ENCODE peak calls at places on chromosomes 1 and 21, in nine cellular contexts. One of them, this sample, is unnamed.

GRCh38 chr1:165543651-165544452 is at the start of gene LRRC52:
- DNase-seq in HL-60: no peak
- DNase-seq in OCI-LY7: no peak
- DNase-seq in psoas muscle: peak
- DNase-seq in CD4-positive, alpha-beta T cell: no peak
- DNase-seq in IMR-90: no peak
- DNase-seq in cardiac muscle cell: no peak
- DNase-seq in brain microvascular endothelial cell: no peak
- DNase-seq in colonic mucosa: no peak
- DNase-seq in this sample: no peak

GRCh38 chr1:167223144-167224103 is 2.7 kb downstream of the POU2F1 start:
- DNase-seq in brain microvascular endothelial cell: no peak
- DNase-seq in IMR-90: peak
- DNase-seq in psoas muscle: no peak
- DNase-seq in cardiac muscle cell: no peak
- DNase-seq in OCI-LY7: no peak
- DNase-seq in HL-60: no peak
- DNase-seq in colonic mucosa: no peak
- DNase-seq in CD4-positive, alpha-beta T cell: no peak
- DNase-seq in this sample: no peak

GRCh38 chr1:153608742-153609584 is 4.0 kb downstream of the S100A16 start:
- DNase-seq in psoas muscle: peak
- DNase-seq in HL-60: no peak
- DNase-seq in CD4-positive, alpha-beta T cell: no peak
- DNase-seq in OCI-LY7: no peak
- DNase-seq in IMR-90: peak
- DNase-seq in brain microvascular endothelial cell: peak
- DNase-seq in cardiac muscle cell: peak
- DNase-seq in colonic mucosa: peak
- DNase-seq in this sample: peak

GRCh38 chr1:194194724-194195123 is 1008.3 kb upstream of the B3GALT2 start:
- DNase-seq in CD4-positive, alpha-beta T cell: no peak
- DNase-seq in colonic mucosa: no peak
- DNase-seq in psoas muscle: no peak
- DNase-seq in IMR-90: peak
- DNase-seq in cardiac muscle cell: no peak
- DNase-seq in brain microvascular endothelial cell: no peak
- DNase-seq in OCI-LY7: no peak
- DNase-seq in HL-60: no peak
- DNase-seq in this sample: no peak

GRCh38 chr1:190205713-190206112 is 272.0 kb downstream of the BRINP3 start:
- DNase-seq in brain microvascular endothelial cell: no peak
- DNase-seq in colonic mucosa: no peak
- DNase-seq in psoas muscle: no peak
- DNase-seq in CD4-positive, alpha-beta T cell: no peak
- DNase-seq in cardiac muscle cell: peak
- DNase-seq in HL-60: no peak
- DNase-seq in IMR-90: peak
- DNase-seq in OCI-LY7: no peak
- DNase-seq in this sample: no peak

GRCh38 chr1:163970699-163971098 is 588.3 kb upstream of the PBX1 start:
- DNase-seq in colonic mucosa: no peak
- DNase-seq in CD4-positive, alpha-beta T cell: no peak
- DNase-seq in brain microvascular endothelial cell: no peak
- DNase-seq in HL-60: no peak
- DNase-seq in IMR-90: no peak
- DNase-seq in cardiac muscle cell: no peak
- DNase-seq in OCI-LY7: no peak
- DNase-seq in psoas muscle: no peak
- DNase-seq in this sample: no peak

GRCh38 chr1:204417231-204417997 is 5.8 kb upstream of the PPP1R15B start:
- DNase-seq in psoas muscle: peak
- DNase-seq in CD4-positive, alpha-beta T cell: no peak
- DNase-seq in brain microvascular endothelial cell: peak
- DNase-seq in cardiac muscle cell: peak
- DNase-seq in IMR-90: peak
- DNase-seq in OCI-LY7: no peak
- DNase-seq in HL-60: peak
- DNase-seq in colonic mucosa: peak
- DNase-seq in this sample: no peak

GRCh38 chr1:114091711-114092110 is 62.0 kb downstream of the SYT6 start:
- DNase-seq in OCI-LY7: no peak
- DNase-seq in HL-60: no peak
- DNase-seq in cardiac muscle cell: no peak
- DNase-seq in IMR-90: no peak
- DNase-seq in CD4-positive, alpha-beta T cell: no peak
- DNase-seq in brain microvascular endothelial cell: no peak
- DNase-seq in colonic mucosa: no peak
- DNase-seq in psoas muscle: no peak
- DNase-seq in this sample: no peak

GRCh38 chr1:233843523-233844204 is 60.8 kb upstream of the SLC35F3 start:
- DNase-seq in colonic mucosa: no peak
- DNase-seq in OCI-LY7: no peak
- DNase-seq in brain microvascular endothelial cell: no peak
- DNase-seq in CD4-positive, alpha-beta T cell: no peak
- DNase-seq in cardiac muscle cell: no peak
- DNase-seq in psoas muscle: no peak
- DNase-seq in IMR-90: no peak
- DNase-seq in HL-60: no peak
- DNase-seq in this sample: no peak

GRCh38 chr1:36513676-36514473 is 31.2 kb upstream of the CSF3R start:
- DNase-seq in IMR-90: no peak
- DNase-seq in colonic mucosa: no peak
- DNase-seq in psoas muscle: no peak
- DNase-seq in cardiac muscle cell: no peak
- DNase-seq in brain microvascular endothelial cell: no peak
- DNase-seq in HL-60: no peak
- DNase-seq in OCI-LY7: no peak
- DNase-seq in CD4-positive, alpha-beta T cell: no peak
- DNase-seq in this sample: no peak

GRCh38 chr1:56948403-56949023 is 17.3 kb downstream of the C8B start:
- DNase-seq in colonic mucosa: no peak
- DNase-seq in CD4-positive, alpha-beta T cell: no peak
- DNase-seq in OCI-LY7: no peak
- DNase-seq in IMR-90: peak
- DNase-seq in HL-60: no peak
- DNase-seq in brain microvascular endothelial cell: no peak
- DNase-seq in psoas muscle: no peak
- DNase-seq in cardiac muscle cell: peak
- DNase-seq in this sample: no peak

GRCh38 chr1:242240061-242240460 is 241.2 kb upstream of the MAP1LC3C start:
- DNase-seq in psoas muscle: no peak
- DNase-seq in OCI-LY7: no peak
- DNase-seq in cardiac muscle cell: no peak
- DNase-seq in colonic mucosa: no peak
- DNase-seq in CD4-positive, alpha-beta T cell: no peak
- DNase-seq in brain microvascular endothelial cell: no peak
- DNase-seq in HL-60: no peak
- DNase-seq in IMR-90: no peak
- DNase-seq in this sample: no peak

GRCh38 chr1:58748625-58749198 is 35.1 kb downstream of the JUN start:
- DNase-seq in OCI-LY7: no peak
- DNase-seq in brain microvascular endothelial cell: no peak
- DNase-seq in colonic mucosa: no peak
- DNase-seq in HL-60: no peak
- DNase-seq in IMR-90: no peak
- DNase-seq in cardiac muscle cell: no peak
- DNase-seq in psoas muscle: no peak
- DNase-seq in CD4-positive, alpha-beta T cell: no peak
- DNase-seq in this sample: no peak

GRCh38 chr1:16351449-16351993 is 759 bp downstream of the FBXO42 start:
- DNase-seq in cardiac muscle cell: peak
- DNase-seq in IMR-90: peak
- DNase-seq in brain microvascular endothelial cell: no peak
- DNase-seq in HL-60: no peak
- DNase-seq in colonic mucosa: peak
- DNase-seq in OCI-LY7: peak
- DNase-seq in psoas muscle: no peak
- DNase-seq in CD4-positive, alpha-beta T cell: no peak
- DNase-seq in this sample: no peak

GRCh38 chr1:16352842-16353535 is 709 bp upstream of the FBXO42 start:
- DNase-seq in HL-60: no peak
- DNase-seq in psoas muscle: no peak
- DNase-seq in CD4-positive, alpha-beta T cell: no peak
- DNase-seq in IMR-90: no peak
- DNase-seq in OCI-LY7: peak
- DNase-seq in cardiac muscle cell: no peak
- DNase-seq in brain microvascular endothelial cell: no peak
- DNase-seq in colonic mucosa: peak
- DNase-seq in this sample: no peak

GRCh38 chr1:16354619-16355018 is 2.3 kb upstream of the FBXO42 start:
- DNase-seq in IMR-90: no peak
- DNase-seq in OCI-LY7: no peak
- DNase-seq in colonic mucosa: no peak
- DNase-seq in psoas muscle: no peak
- DNase-seq in cardiac muscle cell: no peak
- DNase-seq in HL-60: no peak
- DNase-seq in brain microvascular endothelial cell: no peak
- DNase-seq in CD4-positive, alpha-beta T cell: no peak
- DNase-seq in this sample: no peak

GRCh38 chr1:16349847-16350406 is 2.4 kb downstream of the FBXO42 start:
- DNase-seq in psoas muscle: no peak
- DNase-seq in HL-60: no peak
- DNase-seq in OCI-LY7: no peak
- DNase-seq in cardiac muscle cell: no peak
- DNase-seq in IMR-90: no peak
- DNase-seq in CD4-positive, alpha-beta T cell: no peak
- DNase-seq in colonic mucosa: no peak
- DNase-seq in brain microvascular endothelial cell: no peak
- DNase-seq in this sample: no peak

DNA sequence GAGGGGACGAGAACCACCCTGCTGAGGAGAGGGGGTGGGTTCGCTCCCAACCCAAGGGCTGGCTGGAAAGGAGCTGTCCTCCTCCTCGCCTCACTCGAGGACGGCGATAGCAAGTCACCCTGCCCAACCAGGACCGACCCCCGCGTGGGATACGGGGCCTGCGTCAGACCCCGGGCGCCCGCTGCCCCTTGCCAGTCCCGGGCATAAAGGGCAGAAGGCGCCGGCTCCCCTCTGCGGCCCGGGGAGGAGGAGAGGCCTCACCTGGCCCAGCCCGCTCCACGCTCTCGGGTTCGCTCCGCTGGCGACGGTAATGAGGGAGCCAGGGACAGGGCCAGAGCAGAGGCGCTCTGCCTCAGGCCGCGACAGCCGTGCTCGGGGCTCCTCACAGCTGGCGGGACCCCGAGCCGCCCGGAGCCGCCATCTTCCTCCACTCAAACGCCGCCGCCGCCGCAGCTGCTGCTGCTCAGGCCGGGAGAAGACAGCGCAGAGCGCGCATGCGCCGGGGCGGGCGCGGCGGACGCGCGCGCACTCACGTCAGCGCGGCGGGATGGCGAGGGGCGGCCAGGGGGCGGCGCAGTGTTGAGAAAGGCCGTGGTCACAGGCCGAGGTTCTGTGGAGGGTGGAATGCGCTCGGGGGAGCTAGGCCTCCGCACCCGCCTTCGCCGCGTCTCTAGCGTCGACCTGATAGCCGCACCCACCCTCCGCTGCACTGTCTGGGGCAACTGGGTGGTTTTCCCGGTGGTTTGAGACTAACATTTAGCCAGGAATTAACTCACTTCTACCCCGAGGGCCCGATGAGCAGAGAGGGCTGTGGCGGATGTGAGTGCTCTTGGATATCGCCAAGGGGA is at the start of gene FBXO42:
- DNase-seq in IMR-90: peak
- DNase-seq in OCI-LY7: peak
- DNase-seq in CD4-positive, alpha-beta T cell: peak
- DNase-seq in psoas muscle: peak
- DNase-seq in HL-60: peak
- DNase-seq in cardiac muscle cell: peak
- DNase-seq in brain microvascular endothelial cell: peak
- DNase-seq in colonic mucosa: peak
- DNase-seq in this sample: peak
- TF ChIP-seq CTCF in IMR-90: peak
- TF ChIP-seq CTCF in OCI-LY7: peak
- TF ChIP-seq CTCF in CD4-positive, alpha-beta T cell: peak
- TF ChIP-seq CTCF in psoas muscle: peak
- TF ChIP-seq CTCF in HL-60: no peak
- TF ChIP-seq CTCF in cardiac muscle cell: peak
- TF ChIP-seq CTCF in brain microvascular endothelial cell: peak
- TF ChIP-seq CTCF in colonic mucosa: peak
- TF ChIP-seq CTCF in this sample: peak

GRCh38 chr1:168803696-168804510 is 74.9 kb upstream of the DPT start:
- DNase-seq in CD4-positive, alpha-beta T cell: no peak
- DNase-seq in colonic mucosa: peak
- DNase-seq in cardiac muscle cell: no peak
- DNase-seq in HL-60: no peak
- DNase-seq in IMR-90: no peak
- DNase-seq in brain microvascular endothelial cell: no peak
- DNase-seq in psoas muscle: no peak
- DNase-seq in OCI-LY7: no peak
- DNase-seq in this sample: no peak

GRCh38 chr1:168799918-168800605 is 71.1 kb upstream of the DPT start:
- DNase-seq in cardiac muscle cell: no peak
- DNase-seq in colonic mucosa: no peak
- DNase-seq in brain microvascular endothelial cell: no peak
- DNase-seq in CD4-positive, alpha-beta T cell: no peak
- DNase-seq in psoas muscle: no peak
- DNase-seq in HL-60: no peak
- DNase-seq in IMR-90: no peak
- DNase-seq in OCI-LY7: no peak
- DNase-seq in this sample: no peak

GRCh38 chr1:168806955-168807354 is 77.9 kb upstream of the DPT start:
- DNase-seq in HL-60: no peak
- DNase-seq in OCI-LY7: no peak
- DNase-seq in IMR-90: no peak
- DNase-seq in colonic mucosa: no peak
- DNase-seq in CD4-positive, alpha-beta T cell: no peak
- DNase-seq in psoas muscle: no peak
- DNase-seq in brain microvascular endothelial cell: no peak
- DNase-seq in cardiac muscle cell: no peak
- DNase-seq in this sample: no peak

GRCh38 chr1:168801032-168801745 is 72.2 kb upstream of the DPT start:
- DNase-seq in psoas muscle: no peak
- DNase-seq in OCI-LY7: no peak
- DNase-seq in cardiac muscle cell: no peak
- DNase-seq in CD4-positive, alpha-beta T cell: no peak
- DNase-seq in HL-60: no peak
- DNase-seq in brain microvascular endothelial cell: no peak
- DNase-seq in IMR-90: no peak
- DNase-seq in colonic mucosa: no peak
- DNase-seq in this sample: no peak
- H3K27ac ChIP-seq in psoas muscle: no peak
- H3K27ac ChIP-seq in OCI-LY7: no peak
- H3K27ac ChIP-seq in cardiac muscle cell: no peak
- H3K27ac ChIP-seq in CD4-positive, alpha-beta T cell: no peak
- H3K27ac ChIP-seq in HL-60: no peak
- H3K27ac ChIP-seq in brain microvascular endothelial cell: no peak
- H3K27ac ChIP-seq in IMR-90: no peak
- H3K27ac ChIP-seq in colonic mucosa: no peak
- H3K27ac ChIP-seq in this sample: no peak

GRCh38 chr21:23131177-23131576 is 2133.0 kb downstream of the NCAM2 start:
- DNase-seq in psoas muscle: no peak
- DNase-seq in CD4-positive, alpha-beta T cell: no peak
- DNase-seq in HL-60: no peak
- DNase-seq in cardiac muscle cell: no peak
- DNase-seq in OCI-LY7: no peak
- DNase-seq in IMR-90: no peak
- DNase-seq in brain microvascular endothelial cell: no peak
- DNase-seq in colonic mucosa: no peak
- DNase-seq in this sample: no peak
- TF ChIP-seq CTCF in psoas muscle: no peak
- TF ChIP-seq CTCF in CD4-positive, alpha-beta T cell: no peak
- TF ChIP-seq CTCF in HL-60: no peak
- TF ChIP-seq CTCF in cardiac muscle cell: no peak
- TF ChIP-seq CTCF in OCI-LY7: peak
- TF ChIP-seq CTCF in IMR-90: no peak
- TF ChIP-seq CTCF in brain microvascular endothelial cell: no peak
- TF ChIP-seq CTCF in colonic mucosa: no peak
- TF ChIP-seq CTCF in this sample: no peak

GRCh38 chr1:27098447-27099153 is 56.3 kb downstream of the SLC9A1 start:
- DNase-seq in colonic mucosa: no peak
- DNase-seq in cardiac muscle cell: no peak
- DNase-seq in psoas muscle: no peak
- DNase-seq in CD4-positive, alpha-beta T cell: no peak
- DNase-seq in IMR-90: no peak
- DNase-seq in brain microvascular endothelial cell: no peak
- DNase-seq in HL-60: no peak
- DNase-seq in OCI-LY7: no peak
- DNase-seq in this sample: no peak
- H3K27ac ChIP-seq in colonic mucosa: peak
- H3K27ac ChIP-seq in cardiac muscle cell: peak
- H3K27ac ChIP-seq in psoas muscle: peak
- H3K27ac ChIP-seq in CD4-positive, alpha-beta T cell: no peak
- H3K27ac ChIP-seq in IMR-90: peak
- H3K27ac ChIP-seq in brain microvascular endothelial cell: peak
- H3K27ac ChIP-seq in HL-60: no peak
- H3K27ac ChIP-seq in OCI-LY7: no peak
- H3K27ac ChIP-seq in this sample: peak

This sample was measured in Peyer's patch.